ENCODE peak calls at places on chromosomes 6 and 20, in six cellular contexts. H, J, Z, F, X and V are unnamed samples. For H3K27me3, the result is how much of the 10 kb centered on the place peaks cover.

GRCh38 chr6:138404666-138405337 is 779 bp downstream of the HEBP2 start:
- DNase-seq in H (peak), Z (peak), F (peak), X (peak), J (peak), V (no peak)

GRCh38 chr6:129790786-129791185 is 70.3 kb downstream of the TMEM244 start:
- DNase-seq in J (no peak), Z (no peak), X (no peak), F (no peak), H (no peak), V (no peak)

GRCh38 chr20:52768649-52769048 is 203.5 kb upstream of the TSHZ2 start:
- DNase-seq in H (no peak), X (no peak), J (no peak), Z (no peak), F (no peak), V (no peak)

GRCh38 chr20:9344080-9344920 is 170.1 kb upstream of the LAMP5 start:
- DNase-seq in H (no peak), X (no peak), Z (peak), J (no peak), F (no peak), V (no peak)

GRCh38 chr6:153625089-153625488 is 414.0 kb upstream of the OPRM1 start:
- DNase-seq in X (no peak), J (no peak), Z (peak), F (no peak), H (no peak), V (no peak)

GRCh38 chr20:40688129-40689099 is 622 bp downstream of the MAFB start:
- DNase-seq in J (no peak), X (no peak), Z (no peak), H (peak), F (no peak), V (peak)

GRCh38 chr6:149580880-149581279 is 14.7 kb downstream of the GINM1 start:
- DNase-seq in F (no peak), J (no peak), X (no peak), H (no peak), Z (no peak), V (no peak)

GRCh38 chr6:167745660-167746376 is 80.9 kb upstream of the AFDN start:
- DNase-seq in F (no peak), X (no peak), H (peak), J (no peak), Z (peak), V (peak)

GRCh38 chr6:20061952-20062351 is 150.3 kb downstream of the MBOAT1 start:
- DNase-seq in H (no peak), J (no peak), Z (no peak), F (no peak), X (no peak), V (no peak)

GRCh38 chr20:59740621-59741020 is 136.3 kb downstream of the PHACTR3 start:
- DNase-seq in F (no peak), X (no peak), J (no peak), Z (no peak), H (no peak), V (peak)

GRCh38 chr6:24968711-24969110 is 33.0 kb upstream of the RIPOR2 start:
- DNase-seq in X (no peak), H (no peak), F (no peak), Z (no peak), J (no peak), V (no peak)

GRCh38 chr20:15867899-15868298 is 705.3 kb downstream of the KIF16B start:
- DNase-seq in Z (no peak), J (no peak), H (no peak), X (no peak), F (no peak), V (no peak)

GRCh38 chr20:51666126-51666525 is 102.1 kb downstream of the ATP9A start:
- DNase-seq in F (no peak), J (no peak), H (no peak), X (no peak), Z (no peak), V (no peak)

GRCh38 chr20:41135187-41135887 is 2.0 kb upstream of the PLCG1 start:
- DNase-seq in H (no peak), X (peak), J (no peak), Z (peak), F (peak), V (no peak)

GRCh38 chr6:129920103-129920798 is 59.1 kb upstream of the TMEM244 start:
- DNase-seq in J (no peak), F (no peak), X (no peak), H (no peak), Z (no peak), V (no peak)

GRCh38 chr6:2181567-2181966 is 63.8 kb downstream of the GMDS start:
- DNase-seq in J (no peak), H (no peak), Z (no peak), F (no peak), X (no peak), V (no peak)

GRCh38 chr20:50317116-50317515 is 126.5 kb downstream of the CEBPB start:
- DNase-seq in Z (no peak), J (no peak), X (no peak), F (no peak), H (no peak), V (peak)

GRCh38 chr6:80132942-80133517 is 26.6 kb downstream of the BCKDHB start:
- DNase-seq in F (peak), Z (peak), J (peak), X (peak), H (peak), V (peak)

GRCh38 chr6:137926207-137926731 is 59.2 kb downstream of the TNFAIP3 start:
- DNase-seq in X (no peak), H (peak), F (peak), J (no peak), Z (no peak), V (peak)

GRCh38 chr6:32703347-32703746 is 36.9 kb upstream of the HLA-DQB1 start:
- DNase-seq in F (no peak), J (no peak), X (no peak), H (no peak), Z (no peak), V (no peak)

GRCh38 chr6:100466410-100467143 is 1.9 kb upstream of the SIM1 start:
- DNase-seq in H (no peak), F (no peak), Z (no peak), J (no peak), X (no peak), V (no peak)

GRCh38 chr6:42907336-42907735 is 8.5 kb upstream of the PTCRA start:
- DNase-seq in J (peak), X (no peak), H (no peak), F (no peak), Z (peak), V (no peak)

GRCh38 chr6:105087571-105088211 is 92.1 kb downstream of the POPDC3 start:
- DNase-seq in J (peak), H (no peak), Z (peak), F (peak), X (no peak), V (no peak)

GRCh38 chr6:43193929-43194328 is 11.9 kb downstream of the CUL9 start:
- DNase-seq in F (no peak), Z (no peak), H (no peak), J (no peak), X (no peak), V (peak)

GRCh38 chr6:31752739-31753319 is 9.6 kb upstream of the SAPCD1 start:
- DNase-seq in Z (no peak), H (no peak), J (no peak), X (no peak), F (no peak), V (no peak)

GRCh38 chr20:23112595-23112994 is 26.5 kb upstream of the CD93 start:
- DNase-seq in H (no peak), X (no peak), Z (no peak), F (no peak), J (no peak), V (peak)

GRCh38 chr6:72316675-72317380 is 305.0 kb upstream of the KCNQ5 start:
- DNase-seq in J (no peak), Z (no peak), X (peak), H (no peak), F (no peak), V (peak)

GRCh38 chr20:33933469-33933909 is 60.2 kb upstream of the RALY start:
- DNase-seq in J (peak), Z (peak), F (peak), X (peak), H (peak), V (peak)

GRCh38 chr20:22389836-22390542 is 194.4 kb downstream of the FOXA2 start:
- DNase-seq in J (no peak), F (no peak), Z (no peak), X (peak), H (no peak), V (no peak)

GRCh38 chr20:61510778-61511330 is 258.8 kb downstream of the CDH4 start:
- DNase-seq in Z (no peak), H (no peak), J (no peak), F (no peak), X (no peak), V (no peak)
- H3K27me3 ChIP-seq in Z (under half), H (under half), J (under half), F (under half), X (under half), V (under half)

DNA sequence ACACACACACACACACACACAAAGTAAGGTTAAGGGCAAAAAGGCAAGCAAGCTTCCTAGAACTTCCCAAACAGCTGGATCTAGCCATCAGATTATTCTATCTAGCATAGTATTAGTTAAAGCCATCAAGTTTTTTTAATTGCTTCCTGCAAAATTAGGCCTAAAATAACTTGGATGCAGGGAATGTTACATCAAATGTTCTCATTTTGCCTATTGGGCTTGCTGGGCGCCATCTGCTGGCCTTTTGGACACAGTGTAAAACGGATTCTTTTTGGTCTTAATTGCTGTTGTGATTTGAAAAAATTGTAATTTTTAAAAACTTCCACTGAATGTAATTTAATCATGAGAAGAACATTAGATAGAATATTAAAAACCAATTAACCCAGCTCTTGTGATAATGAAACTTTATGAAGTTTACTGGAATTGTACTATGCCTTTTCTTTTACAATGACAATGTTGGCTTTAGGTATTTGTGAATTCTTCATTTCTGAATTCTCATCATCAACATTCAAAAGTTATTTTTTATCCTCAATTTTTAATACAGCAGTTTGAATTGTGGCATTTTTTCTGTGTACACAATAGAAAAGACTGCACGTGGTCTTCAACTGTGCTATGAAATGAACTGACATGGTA is 6.8 kb downstream of the MKKS start:
- DNase-seq in Z (peak), F (peak), J (peak), H (peak), X (peak), V (peak)
- H3K4me3 ChIP-seq in Z (no peak), F (no peak), J (no peak), H (no peak), X (no peak), V (no peak)

GRCh38 chr20:46992640-46993035 is 98.0 kb downstream of the EYA2 start:
- DNase-seq in H (no peak), F (no peak), J (no peak), Z (no peak), X (peak), V (no peak)

GRCh38 chr20:46991850-46992639 is 97.4 kb downstream of the EYA2 start:
- DNase-seq in X (no peak), J (no peak), Z (no peak), F (no peak), H (no peak), V (no peak)

GRCh38 chr20:46987001-46987400 is 92.4 kb downstream of the EYA2 start:
- DNase-seq in H (no peak), Z (no peak), F (no peak), X (no peak), J (no peak), V (no peak)

GRCh38 chr20:46990811-46991567 is 96.3 kb downstream of the EYA2 start:
- DNase-seq in J (no peak), X (no peak), F (peak), Z (no peak), H (no peak), V (no peak)

GRCh38 chr20:46990017-46990810 is 95.6 kb downstream of the EYA2 start:
- DNase-seq in X (no peak), J (no peak), H (peak), Z (no peak), F (peak), V (no peak)
- H3K27ac ChIP-seq in X (peak), J (no peak), H (no peak), Z (no peak), F (peak), V (no peak)

DNA sequence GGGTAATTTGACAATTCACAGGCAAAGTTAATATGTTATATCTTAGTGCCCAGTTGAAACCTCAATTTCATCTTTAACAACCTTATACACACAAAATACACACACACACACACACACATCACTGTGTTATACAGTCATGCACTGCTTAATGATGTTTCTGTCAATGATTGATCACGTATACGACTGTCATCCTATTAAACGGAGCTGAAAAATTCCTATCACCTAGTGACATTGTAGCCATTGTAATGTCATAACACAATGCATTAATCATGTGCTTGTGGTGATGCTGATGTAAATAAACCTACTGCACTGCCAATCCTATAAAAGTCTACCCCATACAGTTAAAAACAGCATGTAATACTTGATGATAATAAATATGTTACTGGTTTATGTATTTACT is 64.8 kb upstream of the HLA-E start:
- DNase-seq in H (no peak), F (no peak), J (no peak), Z (no peak), X (no peak), V (no peak)
- H3K27me3 ChIP-seq in H (under half), F (under half), J (under half), Z (under half), X (under half), V (under half)

GRCh38 chr6:151509048-151509447 is 15.2 kb downstream of the CCDC170 start:
- DNase-seq in J (no peak), Z (no peak), X (no peak), H (no peak), F (no peak), V (no peak)

GRCh38 chr6:151512481-151512880 is 18.7 kb downstream of the CCDC170 start:
- DNase-seq in F (no peak), Z (no peak), J (no peak), X (no peak), H (no peak), V (no peak)

DNA sequence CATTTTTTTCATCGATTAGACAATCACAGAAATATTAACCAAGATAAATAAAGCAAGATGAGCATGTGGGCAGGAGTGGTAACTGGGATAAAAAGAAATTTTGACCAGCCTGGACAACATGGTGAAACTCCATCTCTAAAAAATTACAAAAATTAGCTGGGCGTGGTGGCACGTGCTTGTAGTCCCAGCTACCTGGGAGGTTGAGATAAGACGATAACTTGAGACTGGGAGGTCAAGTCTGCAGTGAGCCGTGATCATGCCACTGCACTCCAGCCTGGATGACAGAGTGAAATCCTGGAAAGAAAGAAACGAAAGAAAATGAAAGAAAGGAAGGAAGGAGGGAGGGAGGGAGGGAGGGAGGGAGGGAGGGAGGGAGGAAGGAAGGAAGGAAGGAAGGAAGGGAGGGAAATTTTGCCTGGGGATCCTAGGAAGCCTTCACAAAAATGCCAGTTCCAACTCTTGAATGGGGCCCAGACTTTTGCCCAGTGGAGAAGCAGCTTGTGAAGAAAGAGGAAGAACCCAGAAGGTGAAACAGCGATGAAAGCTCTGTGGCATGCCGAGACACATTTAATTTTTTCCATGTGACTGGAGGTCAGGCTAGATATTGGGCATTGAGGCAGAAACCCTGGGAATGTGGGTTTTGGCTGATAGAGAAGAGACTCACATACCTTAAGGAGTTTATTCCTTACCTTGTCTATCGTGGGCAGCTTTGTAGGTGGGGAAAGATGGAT is 20.3 kb downstream of the CCDC170 start:
- DNase-seq in H (no peak), J (no peak), X (no peak), F (no peak), Z (no peak), V (no peak)
- H3K4me3 ChIP-seq in H (no peak), J (no peak), X (no peak), F (no peak), Z (no peak), V (no peak)

DNA sequence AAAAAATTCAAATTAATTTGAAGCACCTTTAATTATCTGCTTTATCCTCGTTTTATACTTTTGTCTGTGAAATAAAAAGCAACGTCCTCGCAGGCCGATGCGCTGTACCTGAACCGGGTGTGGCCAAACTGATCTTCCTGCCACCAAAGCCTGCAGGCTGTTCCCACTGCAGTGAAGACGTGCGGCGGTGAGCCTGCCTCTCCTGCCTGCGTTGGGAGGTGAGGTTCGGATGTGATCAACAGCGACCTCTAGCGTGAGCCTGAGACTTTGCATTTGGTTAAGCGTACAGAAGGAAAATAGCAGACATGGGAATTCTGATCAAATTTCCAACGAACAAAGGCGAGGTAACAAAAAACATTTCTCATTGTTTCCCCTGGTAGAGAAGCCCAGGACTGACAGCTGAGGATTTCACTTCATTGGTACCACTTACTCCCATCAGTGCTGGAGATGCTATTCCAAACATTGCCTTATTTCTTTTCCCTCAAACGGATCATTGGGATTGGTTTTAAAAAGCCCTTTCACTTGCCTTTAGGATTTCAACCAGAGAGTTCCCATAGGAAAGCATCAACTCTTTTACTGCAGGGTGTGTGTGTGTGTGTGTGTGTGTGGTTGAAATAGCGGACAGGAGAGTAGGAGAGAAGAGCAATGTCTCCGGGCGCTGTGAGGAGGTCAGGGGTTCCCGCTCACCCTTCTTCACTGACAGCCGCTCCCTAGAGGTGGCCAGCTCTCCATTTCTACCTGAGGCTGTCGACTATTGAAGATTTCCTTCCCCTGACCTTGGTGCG is 56.6 kb upstream of the CCN6 start:
- DNase-seq in Z (peak), X (peak), J (peak), F (peak), H (peak), V (peak)
- H3K27ac ChIP-seq in Z (peak), X (no peak), J (no peak), F (no peak), H (no peak), V (no peak)

DNA sequence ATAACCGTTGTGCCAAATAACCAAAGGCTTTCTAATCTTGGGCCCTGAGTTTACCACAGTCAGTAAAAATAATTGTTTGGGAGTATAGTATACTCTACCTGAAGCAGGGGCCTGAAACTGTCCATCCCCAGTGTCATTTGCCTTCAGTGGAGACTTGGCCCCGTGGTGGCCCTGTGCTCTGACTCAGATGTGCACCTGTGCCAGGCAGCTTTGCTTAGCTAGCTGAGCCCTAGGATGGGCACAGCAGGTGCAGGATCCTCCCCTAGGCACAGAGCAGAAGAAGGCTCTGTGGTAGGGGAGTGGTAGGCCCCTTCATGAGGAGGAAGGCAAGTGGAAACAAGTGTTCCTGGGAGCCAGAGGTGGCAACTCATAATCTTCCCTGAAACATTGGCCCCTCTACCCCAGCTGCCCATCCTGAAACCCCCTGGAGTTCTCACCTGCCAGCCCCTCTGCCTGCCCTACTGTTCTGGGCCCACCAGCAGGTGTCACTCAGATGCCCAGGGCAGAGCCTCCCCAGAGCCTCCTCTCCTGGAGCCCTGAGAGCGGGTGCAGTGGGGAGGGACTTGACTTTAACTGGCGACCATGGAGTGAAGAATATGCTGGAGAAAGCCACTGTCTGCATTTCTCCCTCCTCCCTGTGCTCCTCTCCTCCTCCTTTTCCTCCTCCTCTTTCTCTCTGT is 3.0 kb downstream of the CPNE5 start:
- DNase-seq in X (no peak), H (no peak), F (no peak), J (no peak), Z (peak), V (no peak)
- H3K27me3 ChIP-seq in X (under half), H (under half), F (under half), J (under half), Z (under half), V (under half)